ENCODE peak calls at places on chromosomes 1 and 21, in six cellular contexts. F is left ventricle myocardium inferior; O is naive thymus-derived CD4-positive, alpha-beta T cell; W is aorta; Y is heart right ventricle; N is stomach. J is an unnamed sample.

GRCh38 chr1:157993179-157994080 is at the start of gene KIRREL1:
- DNase-seq in Y (peak; percentile 63), F (peak; percentile 67), O (no peak), W (peak; percentile 91), N (peak; percentile 30), J (peak; percentile 59)

GRCh38 chr1:36638268-36638667 is 155.6 kb upstream of the CSF3R start:
- DNase-seq in N (no peak), W (no peak), O (no peak), Y (no peak), F (no peak), J (no peak)

GRCh38 chr1:16141573-16142336 is 14.1 kb downstream of the EPHA2 start:
- DNase-seq in N (no peak), Y (no peak), F (no peak), O (no peak), W (no peak), J (no peak)

GRCh38 chr21:36839123-36839522 is 127.3 kb downstream of the HLCS start:
- DNase-seq in N (no peak), O (no peak), W (no peak), F (no peak), Y (no peak), J (no peak)

GRCh38 chr1:85394130-85394529 is 70.8 kb downstream of the DDAH1 start:
- DNase-seq in Y (no peak), W (no peak), F (no peak), O (no peak), N (no peak), J (no peak)

GRCh38 chr1:146051452-146051852 is 29.9 kb upstream of the HJV start:
- DNase-seq in Y (no peak), N (no peak), O (no peak), W (no peak), F (no peak), J (no peak)

GRCh38 chr1:234611799-234612351 is 1.9 kb upstream of the IRF2BP2 start:
- DNase-seq in W (peak; percentile 79), N (peak; percentile 59), Y (peak; percentile 34), O (no peak), F (peak; percentile 38), J (peak; percentile 66)

GRCh38 chr1:228445524-228445866 is 28.8 kb upstream of the TRIM17 start:
- DNase-seq in F (no peak), W (no peak), O (no peak), N (no peak), Y (no peak), J (no peak)

GRCh38 chr1:108072294-108072693 is 107.3 kb upstream of the VAV3 start:
- DNase-seq in O (no peak), Y (no peak), W (no peak), N (no peak), F (no peak), J (no peak)

DNA sequence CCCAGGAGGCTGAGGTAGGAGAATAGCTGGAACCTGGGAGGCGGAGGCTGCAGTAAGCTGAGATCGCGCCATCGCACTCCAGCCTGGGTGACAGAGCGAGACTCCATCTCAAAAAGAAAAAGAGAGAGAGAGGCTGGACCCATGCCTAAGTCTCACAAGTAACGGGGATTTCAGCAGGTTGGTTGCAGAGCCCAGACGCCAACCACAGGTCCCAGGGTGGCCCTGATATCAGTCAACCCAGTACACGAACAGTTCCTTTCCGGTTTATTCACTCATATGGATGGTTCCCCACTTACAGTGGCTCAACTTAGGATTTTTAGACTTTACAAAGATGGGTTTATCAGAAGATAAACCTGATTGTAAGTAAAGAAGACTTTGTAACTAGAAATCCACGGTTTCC is 40.9 kb downstream of the CLSTN1 start:
- DNase-seq in W (no peak), O (no peak), Y (no peak), N (no peak), F (no peak), J (no peak)
- H3K4me1 ChIP-seq in W (no peaks in the 10 kb centered on the region), O (peaks cover 12% of the 10 kb centered on the region), Y (no peaks in the 10 kb centered on the region), N (no peaks in the 10 kb centered on the region), F (no peaks in the 10 kb centered on the region), J (no peaks in the 10 kb centered on the region)

GRCh38 chr1:179031284-179031683 is 5.6 kb downstream of the FAM20B start:
- DNase-seq in Y (no peak), N (no peak), W (no peak), F (no peak), O (no peak), J (no peak)

GRCh38 chr1:179029293-179029692 is 3.6 kb downstream of the FAM20B start:
- DNase-seq in Y (no peak), F (no peak), W (no peak), N (no peak), O (no peak), J (no peak)

GRCh38 chr1:179030130-179030529 is 4.4 kb downstream of the FAM20B start:
- DNase-seq in F (no peak), Y (no peak), W (no peak), N (no peak), O (no peak), J (no peak)

GRCh38 chr1:179030683-179031082 is 5.0 kb downstream of the FAM20B start:
- DNase-seq in N (no peak), Y (no peak), W (no peak), O (no peak), F (no peak), J (no peak)

GRCh38 chr1:179031855-179032513 is 6.3 kb downstream of the FAM20B start:
- DNase-seq in N (no peak), F (no peak), O (no peak), W (no peak), Y (no peak), J (no peak)
- H3K4me1 ChIP-seq in N (peaks cover 38% of the 10 kb centered on the region), F (peaks cover 83% of the 10 kb centered on the region), O (peaks cover 18% of the 10 kb centered on the region), W (no peaks in the 10 kb centered on the region), Y (no peaks in the 10 kb centered on the region), J (peaks cover 11% of the 10 kb centered on the region)

GRCh38 chr1:61444277-61444676 is 280.7 kb downstream of the TM2D1 start:
- DNase-seq in O (no peak), Y (no peak), N (no peak), W (no peak), F (no peak), J (no peak)

GRCh38 chr1:61447339-61448016 is 277.5 kb downstream of the TM2D1 start:
- DNase-seq in F (no peak), W (no peak), Y (no peak), N (no peak), O (no peak), J (no peak)

GRCh38 chr1:61446531-61446991 is 278.4 kb downstream of the TM2D1 start:
- DNase-seq in F (no peak), W (no peak), N (no peak), Y (no peak), O (no peak), J (no peak)

GRCh38 chr1:61448017-61448383 is 276.9 kb downstream of the TM2D1 start:
- DNase-seq in F (no peak), O (no peak), Y (no peak), W (no peak), N (no peak), J (no peak)

DNA sequence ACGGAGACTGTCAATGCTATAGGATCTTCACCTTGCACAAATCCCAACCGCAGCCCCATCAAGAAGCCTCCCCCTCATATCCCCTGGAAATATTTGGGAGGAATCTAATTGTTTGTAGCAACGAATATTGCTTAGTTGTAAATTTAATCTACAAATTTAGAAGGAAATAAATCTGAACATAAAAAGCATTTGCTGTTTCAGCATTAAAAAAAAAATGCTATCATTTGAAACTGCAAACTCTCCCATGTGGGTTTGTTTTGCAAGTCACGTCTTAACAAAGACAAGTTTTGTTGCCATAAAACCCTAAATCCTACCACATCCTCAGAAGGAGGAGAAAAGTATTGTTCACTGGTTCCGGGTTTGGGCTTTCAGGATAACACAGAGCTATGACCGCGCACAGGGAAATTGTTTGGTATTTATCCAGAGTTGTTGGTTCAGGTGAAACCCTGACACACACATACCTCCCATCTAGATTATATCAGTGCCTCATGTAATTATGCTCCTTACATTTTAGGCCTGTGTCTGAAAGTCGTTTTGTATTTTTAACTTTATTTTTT is 279.6 kb downstream of the TM2D1 start:
- DNase-seq in Y (no peak), O (no peak), F (no peak), W (no peak), N (no peak), J (no peak)
- H3K4me1 ChIP-seq in Y (peaks cover 15% of the 10 kb centered on the region), O (no peaks in the 10 kb centered on the region), F (peaks cover 97% of the 10 kb centered on the region), W (peaks cover 3% of the 10 kb centered on the region), N (peaks cover 23% of the 10 kb centered on the region), J (peaks cover 9% of the 10 kb centered on the region)

GRCh38 chr1:2079396-2080085 is 29.3 kb downstream of the PRKCZ start:
- DNase-seq in F (no peak), N (no peak), O (no peak), W (no peak), Y (peak; percentile 6), J (peak; percentile 61)

GRCh38 chr1:2074944-2075740 is 24.9 kb downstream of the PRKCZ start:
- DNase-seq in N (no peak), O (no peak), W (no peak), F (no peak), Y (peak; percentile 6), J (peak; percentile 62)

GRCh38 chr1:2074316-2074855 is 24.2 kb downstream of the PRKCZ start:
- DNase-seq in W (no peak), N (no peak), Y (peak; percentile 6), F (no peak), O (no peak), J (peak; percentile 55)

GRCh38 chr1:2078170-2078569 is 28.0 kb downstream of the PRKCZ start:
- DNase-seq in N (no peak), Y (no peak), F (no peak), O (no peak), W (no peak), J (no peak)

GRCh38 chr1:2076826-2077225 is 26.6 kb downstream of the PRKCZ start:
- DNase-seq in F (no peak), N (no peak), W (no peak), O (no peak), Y (peak; percentile 3), J (no peak)
- H3K4me1 ChIP-seq in F (no peaks in the 10 kb centered on the region), N (no peaks in the 10 kb centered on the region), W (no peaks in the 10 kb centered on the region), O (no peaks in the 10 kb centered on the region), Y (no peaks in the 10 kb centered on the region), J (no peaks in the 10 kb centered on the region)

GRCh38 chr1:2972011-2972878 is 49.0 kb upstream of the ACTRT2 start:
- DNase-seq in N (no peak), W (peak; percentile 70), O (no peak), F (no peak), Y (no peak), J (no peak)
- H3K4me1 ChIP-seq in N (no peaks in the 10 kb centered on the region), W (no peaks in the 10 kb centered on the region), O (no peaks in the 10 kb centered on the region), F (no peaks in the 10 kb centered on the region), Y (no peaks in the 10 kb centered on the region), J (no peaks in the 10 kb centered on the region)

GRCh38 chr1:178101266-178101630 is 7.3 kb downstream of the RASAL2 start:
- DNase-seq in N (no peak), W (no peak), F (no peak), O (no peak), Y (no peak), J (no peak)

GRCh38 chr1:178098262-178098661 is 4.4 kb downstream of the RASAL2 start:
- DNase-seq in W (no peak), F (no peak), Y (no peak), O (no peak), N (no peak), J (no peak)

GRCh38 chr1:178096421-178096820 is 2.5 kb downstream of the RASAL2 start:
- DNase-seq in N (no peak), O (no peak), Y (no peak), F (no peak), W (no peak), J (no peak)

GRCh38 chr1:178102218-178102617 is 8.3 kb downstream of the RASAL2 start:
- DNase-seq in F (no peak), O (no peak), N (no peak), W (no peak), Y (no peak), J (no peak)

GRCh38 chr1:178101654-178102053 is 7.8 kb downstream of the RASAL2 start:
- DNase-seq in Y (no peak), W (no peak), O (no peak), F (no peak), N (no peak), J (no peak)
- H3K4me1 ChIP-seq in Y (peaks cover 7% of the 10 kb centered on the region), W (peaks cover 2% of the 10 kb centered on the region), O (no peaks in the 10 kb centered on the region), F (peaks cover 98% of the 10 kb centered on the region), N (peaks cover 5% of the 10 kb centered on the region), J (peaks cover 23% of the 10 kb centered on the region)